ENCODE peak calls at places on chromosomes 6 and 20, in six cellular contexts. N is GM03348; V is AG08395; U is adrenal gland; F is activated CD4-positive, alpha-beta T cell treated with anti-CD3 and anti-CD28 coated beads for 1 hour; H is cerebellar nuclear complex. T is an unnamed sample.

GRCh38 chr6:161476711-161477110 is 202.8 kb upstream of the AGPAT4 start:
- DNase-seq in N (no peak), V (no peak), U (no peak), F (no peak), H (no peak), T (peak; percentile 14)

GRCh38 chr6:154485784-154486183 is 24.7 kb downstream of the CNKSR3 start:
- DNase-seq in N (no peak), V (no peak), U (no peak), F (no peak), H (no peak), T (peak; percentile 50)

GRCh38 chr6:33251390-33252012 is 20.2 kb downstream of the VPS52 start:
- DNase-seq in N (no peak), V (no peak), U (no peak), F (no peak), H (no peak), T (no peak)

GRCh38 chr20:62310757-62311121 is 7.9 kb downstream of the ADRM1 start:
- DNase-seq in N (no peak), V (no peak), U (no peak), F (no peak), H (peak; percentile 45), T (no peak)

GRCh38 chr6:166556871-166557322 is 29.6 kb downstream of the RAMACL start:
- DNase-seq in N (peak; percentile 72), V (peak; percentile 94), U (peak; percentile 71), F (no peak), H (peak; percentile 97), T (peak; percentile 99)

GRCh38 chr6:111683749-111684267 is 78.1 kb upstream of the TRAF3IP2 start:
- DNase-seq in N (peak; percentile 81), V (peak; percentile 83), U (no peak), F (no peak), H (no peak), T (peak; percentile 21)

GRCh38 chr6:168083142-168083885 is 4.3 kb upstream of the FRMD1 start:
- DNase-seq in N (no peak), V (no peak), U (no peak), F (no peak), H (no peak), T (no peak)

GRCh38 chr6:1424306-1424927 is 35.0 kb downstream of the FOXF2 start:
- DNase-seq in N (peak; percentile 78), V (peak; percentile 90), U (peak; percentile 39), F (no peak), H (no peak), T (peak; percentile 48)

GRCh38 chr6:39812853-39813533 is 20.8 kb downstream of the DAAM2 start:
- DNase-seq in N (peak; percentile 87), V (peak; percentile 83), U (no peak), F (no peak), H (no peak), T (peak; percentile 9)

GRCh38 chr6:121485359-121485809 is 49.9 kb downstream of the GJA1 start:
- DNase-seq in N (no peak), V (no peak), U (no peak), F (no peak), H (no peak), T (no peak)

GRCh38 chr20:45011108-45011526 is 44.8 kb downstream of the STK4 start:
- DNase-seq in N (peak; percentile 65), V (peak; percentile 59), U (peak; percentile 57), F (peak; percentile 14), H (peak; percentile 14), T (peak; percentile 33)

GRCh38 chr6:125918681-125919566 is 37.6 kb upstream of the HINT3 start:
- DNase-seq in N (peak; percentile 48), V (peak; percentile 54), U (no peak), F (no peak), H (no peak), T (peak; percentile 13)

GRCh38 chr20:49712918-49713778 is 530 bp downstream of the B4GALT5 start:
- DNase-seq in N (peak; percentile 70), V (peak; percentile 29), U (peak; percentile 54), F (peak; percentile 10), H (no peak), T (peak; percentile 56)

T was measured in MG63.